ENCODE peak calls at places on chromosomes 2 and 18, in four cellular contexts. M is lung, C is fibroblast of lung, F is GM06990. I is an unnamed sample.

GRCh38 chr2:37068671-37069070 is 15.5 kb downstream of the HEATR5B start:
- DNase-seq in M (no peak), C (no peak), F (no peak), I (no peak)

GRCh38 chr2:6846967-6847695 is 18.6 kb downstream of the CMPK2 start:
- DNase-seq in M (no peak), C (no peak), F (no peak), I (no peak)

GRCh38 chr2:140262908-140263307 is 1482.7 kb upstream of the NXPH2 start:
- DNase-seq in M (no peak), C (no peak), F (no peak), I (no peak)

GRCh38 chr2:63591566-63592175 is 2.9 kb downstream of the MDH1 start:
- DNase-seq in M (no peak), C (no peak), F (no peak), I (no peak)

GRCh38 chr18:78601349-78601748 is 378.3 kb upstream of the SALL3 start:
- DNase-seq in M (no peak), C (no peak), F (no peak), I (no peak)

GRCh38 chr2:73262108-73262651 is 22.1 kb downstream of the FBXO41 start:
- DNase-seq in M (no peak), C (no peak), F (no peak), I (no peak)

GRCh38 chr2:143223556-143223955 is 94.3 kb downstream of the ARHGAP15 start:
- DNase-seq in M (no peak), C (no peak), F (no peak), I (no peak)

GRCh38 chr2:127588241-127588640 is 52.8 kb downstream of the MYO7B start:
- DNase-seq in M (no peak), C (no peak), F (no peak), I (no peak)

GRCh38 chr2:53987336-53987921 is 16.6 kb upstream of the PSME4 start:
- DNase-seq in M (peak; percentile 30), C (peak; percentile 88), F (no peak), I (no peak)

GRCh38 chr2:66084948-66085590 is 349.9 kb upstream of the MEIS1 start:
- DNase-seq in M (no peak), C (no peak), F (no peak), I (no peak)

GRCh38 chr18:10032331-10032979 is 118.6 kb downstream of the VAPA start:
- DNase-seq in M (no peak), C (peak; percentile 17), F (no peak), I (no peak)

GRCh38 chr2:8380573-8380972 is 301.3 kb upstream of the ID2 start:
- DNase-seq in M (no peak), C (no peak), F (peak; percentile 43), I (no peak)

GRCh38 chr2:618005-618404 is 59.2 kb downstream of the TMEM18 start:
- DNase-seq in M (no peak), C (no peak), F (no peak), I (no peak)

GRCh38 chr2:24262571-24262970 is 87.7 kb downstream of the FAM228A start:
- DNase-seq in M (no peak), C (peak; percentile 10), F (no peak), I (no peak)

GRCh38 chr18:68735498-68736343 is 20.8 kb upstream of the TMX3 start:
- DNase-seq in M (no peak), C (peak; percentile 58), F (no peak), I (no peak)

GRCh38 chr2:238155051-238155760 is 3.6 kb upstream of the ERFE start:
- DNase-seq in M (no peak), C (peak; percentile 75), F (no peak), I (peak; percentile 53)

GRCh38 chr2:36376319-36376765 is 20.8 kb downstream of the CRIM1 start:
- DNase-seq in M (peak; percentile 64), C (peak; percentile 53), F (no peak), I (no peak)

GRCh38 chr18:51083398-51083797 is 53.4 kb downstream of the SMAD4 start:
- DNase-seq in M (no peak), C (no peak), F (no peak), I (no peak)

GRCh38 chr2:174826051-174826450 is 61.8 kb upstream of the CHRNA1 start:
- DNase-seq in M (no peak), C (peak; percentile 70), F (no peak), I (no peak)

GRCh38 chr2:63735263-63735662 is 106.4 kb upstream of the UGP2 start:
- DNase-seq in M (no peak), C (peak; percentile 40), F (no peak), I (no peak)

GRCh38 chr2:96353032-96353561 is 17.5 kb downstream of the NCAPH start:
- DNase-seq in M (no peak), C (no peak), F (no peak), I (no peak)

GRCh38 chr2:219161097-219161496 is 482 bp upstream of the NHEJ1 start:
- DNase-seq in M (no peak), C (no peak), F (no peak), I (no peak)

GRCh38 chr2:43013821-43014345 is 212.5 kb downstream of the ZFP36L2 start:
- DNase-seq in M (no peak), C (no peak), F (no peak), I (no peak)

GRCh38 chr2:238287702-238288649 is at the start of gene PER2:
- DNase-seq in M (peak; percentile 59), C (peak; percentile 89), F (no peak), I (peak; percentile 30)

GRCh38 chr18:22567794-22568193 is 150.1 kb upstream of the CTAGE1 start:
- DNase-seq in M (no peak), C (no peak), F (no peak), I (no peak)

DNA sequence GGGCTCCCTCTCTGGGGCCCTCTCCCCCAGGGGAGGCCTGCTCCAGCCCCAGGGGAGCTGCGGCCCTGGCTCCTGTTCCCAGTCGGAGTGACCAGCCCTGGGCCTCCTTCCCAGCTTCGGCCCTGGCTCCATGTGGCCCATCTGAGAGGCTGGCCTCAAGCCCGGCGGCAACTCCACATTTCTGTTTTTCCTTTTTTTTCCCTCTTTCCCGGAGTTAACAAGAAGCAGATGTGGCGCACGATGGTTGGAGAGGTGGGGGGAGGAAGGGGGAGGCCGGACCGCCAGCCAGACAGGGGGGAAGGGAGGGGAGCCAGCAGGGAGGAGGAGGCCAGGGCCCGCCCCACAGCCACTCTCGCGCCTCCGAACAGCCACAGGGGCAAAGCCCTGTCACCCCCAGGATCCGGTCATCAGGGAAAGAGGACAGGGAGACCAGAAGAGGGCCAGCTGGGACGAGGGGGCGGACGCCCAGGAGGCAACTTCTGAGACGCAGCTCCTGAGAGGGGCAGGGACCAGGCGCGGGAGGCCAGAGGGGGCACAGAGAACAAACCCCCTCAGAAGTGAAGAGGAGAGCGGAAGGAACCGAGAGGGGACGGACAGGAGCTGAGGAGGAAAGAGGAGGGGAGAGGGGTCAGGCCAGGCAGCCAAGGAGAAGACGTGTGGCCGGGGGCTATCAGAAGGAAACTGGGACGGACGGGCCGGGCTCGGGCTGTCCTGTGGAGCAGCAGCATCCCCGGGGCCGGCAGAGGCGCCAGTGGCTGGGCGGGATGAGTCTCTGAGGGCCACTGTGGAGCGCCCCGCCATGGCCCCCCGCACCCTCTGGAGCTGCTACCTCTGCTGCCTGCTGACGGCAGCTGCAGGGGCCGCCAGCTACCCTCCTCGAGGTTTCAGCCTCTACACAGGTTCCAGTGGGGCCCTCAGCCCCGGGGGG is at the start of gene EMILIN1:
- DNase-seq in M (peak; percentile 66), C (peak; percentile 95), F (no peak), I (no peak)
- H3K4me3 ChIP-seq in M (peak within 1 kb of the TSS; percentile 41), C (peak within 1 kb of the TSS; percentile 97), F (no peak within 1 kb of the TSS), I (no peak within 1 kb of the TSS)

GRCh38 chr18:12253517-12254136 is 534 bp upstream of the CIDEA start:
- DNase-seq in M (no peak), C (no peak), F (no peak), I (no peak)
- TF ChIP-seq CTCF in M (no peak), C (no peak), F (no peak), I (no peak)

DNA sequence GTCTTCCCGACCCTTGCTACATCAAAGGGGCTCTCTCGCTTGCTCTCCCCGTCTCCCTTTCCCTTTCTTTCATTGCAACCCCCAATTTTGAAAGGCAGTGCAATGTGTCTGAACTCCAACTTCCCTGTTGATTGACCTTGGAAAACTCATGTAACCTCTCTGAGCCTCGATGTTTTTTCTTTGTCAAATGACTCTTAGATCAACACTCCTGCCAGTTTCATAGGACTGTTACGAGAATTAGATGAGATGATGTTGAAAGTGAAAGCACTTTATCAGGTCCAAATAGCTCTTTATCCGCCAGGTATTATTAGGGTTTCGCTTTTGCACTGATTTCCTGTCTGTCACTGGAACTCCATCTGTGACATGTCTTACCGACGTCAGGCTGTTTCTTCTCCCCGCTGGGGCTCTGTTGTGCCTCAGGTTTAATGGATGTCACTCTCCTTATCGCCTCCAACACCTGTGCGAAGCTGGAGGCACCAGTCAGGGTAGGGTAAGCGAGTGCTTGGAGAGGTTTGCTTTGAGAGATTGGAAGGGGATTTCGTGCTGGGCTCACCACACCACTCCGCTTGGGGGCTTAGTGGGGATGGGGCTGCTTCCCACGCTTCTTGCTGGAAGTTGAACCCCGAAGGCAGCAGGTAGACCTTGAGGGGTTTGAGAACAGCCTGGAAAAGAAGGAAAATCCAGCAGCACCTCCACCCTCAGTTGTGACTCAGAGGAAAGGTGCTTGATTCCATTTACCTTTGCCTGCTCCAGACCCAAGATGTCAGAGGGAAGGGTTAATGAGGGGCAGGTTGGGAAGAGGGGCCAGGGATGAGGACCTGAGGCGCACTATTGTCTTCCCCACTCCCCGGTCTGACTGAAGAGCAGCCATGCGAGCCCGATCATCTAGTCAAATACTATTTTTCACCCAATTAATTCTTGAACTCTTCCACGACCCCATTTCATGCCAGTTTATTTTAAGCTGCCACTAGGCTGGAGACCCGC is 4.3 kb downstream of the GAD1 start:
- DNase-seq in M (no peak), C (no peak), F (no peak), I (no peak)
- H3K4me3 ChIP-seq in M (no peak overlapping the region), C (no peak overlapping the region), F (peak overlapping the region; percentile 33), I (no peak overlapping the region)

DNA sequence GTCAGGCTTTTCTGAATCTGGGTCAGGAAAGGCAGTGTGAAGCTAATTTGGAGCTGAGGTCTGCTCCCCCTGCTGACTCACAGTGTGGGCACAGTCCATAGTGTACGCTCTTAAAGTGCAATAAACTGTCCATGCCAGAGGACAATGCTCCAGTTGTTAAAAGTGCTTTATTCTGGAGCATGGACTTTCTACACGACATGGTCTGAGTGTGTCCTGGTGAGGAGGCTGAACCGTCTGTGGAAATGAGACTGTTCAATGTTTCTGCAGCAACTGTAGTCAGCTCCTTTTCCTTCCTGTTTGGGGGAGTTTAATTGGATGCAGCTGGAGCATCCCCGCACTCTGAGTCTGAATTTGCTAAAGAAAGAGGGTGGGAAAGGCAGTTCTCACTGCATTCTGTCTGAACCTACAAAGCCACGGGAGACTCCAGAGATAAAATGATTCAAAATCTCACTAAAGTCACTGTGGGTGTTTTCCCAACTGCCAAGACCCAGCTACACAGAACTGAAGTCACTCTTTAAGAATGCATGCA is 110.2 kb upstream of the TRIB2 start:
- DNase-seq in M (no peak), C (peak; percentile 67), F (no peak), I (no peak)
- TF ChIP-seq CTCF in M (no peak), C (peak; percentile 36), F (no peak), I (peak; percentile 34)

DNA sequence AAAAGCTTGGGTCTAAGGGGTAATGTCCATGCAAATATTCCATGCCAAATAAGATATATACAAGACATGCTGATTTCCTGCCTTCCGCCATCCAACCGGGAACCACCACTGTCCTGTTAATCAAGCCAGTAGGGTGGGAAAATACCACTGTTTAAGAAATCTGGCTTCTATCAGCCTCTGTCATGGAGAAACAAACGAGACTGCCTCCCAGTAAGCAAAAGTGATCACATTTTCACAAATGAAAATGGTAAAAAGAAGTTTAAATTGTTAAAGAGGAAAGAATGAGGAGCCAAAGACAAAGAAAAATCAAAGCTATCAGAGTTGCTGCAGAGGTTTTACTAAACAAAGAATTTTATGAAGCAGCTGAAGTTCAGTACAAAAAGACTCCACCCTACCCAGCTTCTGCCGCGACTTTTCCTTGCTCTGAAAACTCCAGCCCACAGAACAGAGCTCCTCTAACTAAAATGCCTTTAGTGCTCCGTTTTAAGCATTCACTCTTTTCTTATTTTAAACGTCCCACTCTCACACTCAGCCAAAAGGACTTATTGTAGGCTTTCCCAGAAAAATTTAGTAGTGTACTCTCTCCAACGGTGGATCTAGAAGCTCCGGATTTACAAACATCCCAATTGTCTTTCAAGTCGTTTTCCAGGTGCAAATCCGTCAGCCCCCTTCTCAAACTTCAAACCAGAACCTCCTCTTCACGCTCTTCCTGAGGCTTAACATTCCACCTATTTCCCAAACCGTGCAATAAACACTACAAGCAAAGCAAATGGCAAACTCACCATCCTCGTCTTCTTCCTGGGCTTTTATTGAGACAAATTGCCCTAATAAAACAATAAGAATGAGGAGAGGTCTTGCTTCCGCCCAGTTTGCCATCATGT is 595 bp downstream of the COL5A2 start:
- DNase-seq in M (no peak), C (peak; percentile 83), F (no peak), I (no peak)
- H3K4me3 ChIP-seq in M (peak overlapping the region; percentile 39), C (peak overlapping the region; percentile 90), F (no peak overlapping the region), I (peak overlapping the region; percentile 48)